ENCODE peak calls at places on chromosomes 7 and 10, in seven cellular contexts. I is iPS DF 6.9, L is mesendoderm, K is osteoblast, Y is IMR-90, C is ovary, V is thoracic aorta. Z is an unnamed sample. For H3K4me1, the result is how much of the 10 kb centered on the place peaks cover.

GRCh38 chr10:47381427-47382379 is 2.4 kb downstream of the ZNF488 start:
- DNase-seq in C (no peak), L (no peak), K (no peak), V (no peak), I (no peak), Y (no peak), Z (no peak)

GRCh38 chr10:132271458-132272011 is 36.2 kb downstream of the STK32C start:
- DNase-seq in I (no peak), K (peak), C (peak), V (no peak), L (no peak), Y (no peak), Z (no peak)

GRCh38 chr7:98309566-98309965 is 28.1 kb downstream of the BRI3 start:
- DNase-seq in L (no peak), C (no peak), V (no peak), I (no peak), Y (no peak), K (peak), Z (no peak)

GRCh38 chr7:101173752-101174244 is 6.3 kb downstream of the NAT16 start:
- DNase-seq in I (no peak), K (peak), Y (no peak), C (no peak), V (no peak), L (peak), Z (peak)

GRCh38 chr7:44244282-44244681 is 43.5 kb downstream of the YKT6 start:
- DNase-seq in V (no peak), I (no peak), Y (no peak), C (no peak), K (no peak), L (peak), Z (peak)

GRCh38 chr7:148335790-148336189 is 254.8 kb upstream of the C7orf33 start:
- DNase-seq in I (no peak), L (peak), K (no peak), C (no peak), V (no peak), Y (no peak), Z (no peak)

GRCh38 chr10:12186324-12186723 is 9.4 kb downstream of the NUDT5 start:
- DNase-seq in V (no peak), C (no peak), K (no peak), Y (no peak), I (no peak), L (no peak), Z (no peak)

GRCh38 chr7:50477640-50478039 is 27.5 kb upstream of the FIGNL1 start:
- DNase-seq in C (no peak), Y (no peak), I (no peak), L (no peak), V (no peak), K (no peak), Z (no peak)

GRCh38 chr7:28123752-28124151 is 56.8 kb downstream of the JAZF1 start:
- DNase-seq in V (no peak), C (no peak), K (no peak), I (no peak), L (no peak), Y (no peak), Z (no peak)

DNA sequence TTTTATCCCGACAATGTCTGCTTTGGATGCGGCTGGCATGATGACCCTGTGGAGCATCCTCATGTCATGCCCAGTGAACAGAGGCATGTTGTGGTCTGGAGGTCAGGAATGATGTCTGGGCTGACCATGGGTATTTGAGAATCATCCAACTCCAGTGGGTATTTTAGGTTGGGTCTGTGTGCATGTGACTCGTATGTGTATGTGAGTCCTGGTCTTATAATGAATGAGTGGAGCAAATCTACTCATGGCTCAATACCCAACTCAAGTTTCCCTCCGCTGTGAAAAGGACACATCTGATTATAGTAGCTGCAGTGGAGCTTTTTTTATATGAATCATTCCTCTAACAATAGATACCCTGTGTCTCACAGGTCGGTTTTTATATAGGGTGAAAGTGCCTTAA is 213.5 kb downstream of the GALNT17 start:
- DNase-seq in I (no peak), Y (no peak), L (no peak), V (no peak), C (no peak), K (no peak), Z (no peak)
- H3K4me3 ChIP-seq in I (no peak), Y (no peak), L (no peak), V (no peak), C (no peak), K (no peak), Z (no peak)

DNA sequence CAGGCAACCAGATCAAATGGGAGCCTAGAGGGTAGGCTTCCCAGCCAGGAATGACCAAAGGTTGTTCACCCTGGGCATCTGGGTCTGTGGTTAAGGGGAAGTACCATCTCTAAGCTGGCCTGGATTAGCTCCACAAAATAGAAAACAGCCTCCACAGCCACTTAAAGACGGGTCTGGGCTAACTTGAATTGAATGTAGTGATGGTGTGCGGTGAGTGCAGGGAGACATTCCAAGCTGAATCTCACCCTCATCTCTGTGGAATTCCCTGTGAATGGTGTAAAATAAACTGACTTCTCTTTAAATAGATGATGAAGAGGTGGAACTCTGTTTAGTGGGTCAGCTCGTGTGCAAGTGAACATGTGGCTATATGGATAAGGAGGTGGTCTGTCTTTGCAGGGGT is 251.0 kb downstream of the DYNC1I1 start:
- DNase-seq in L (no peak), Y (peak), C (no peak), K (no peak), I (no peak), V (no peak), Z (no peak)
- H3K4me1 ChIP-seq in L (under half), Y (under half), C (under half), K (under half), I (under half), V (under half), Z (under half)

GRCh38 chr7:127589901-127590300 is 1.7 kb downstream of the ARF5 start:
- DNase-seq in L (no peak), K (peak), I (no peak), C (no peak), Y (no peak), V (no peak), Z (no peak)
- H3K27ac ChIP-seq in L (no peak), K (no peak), I (no peak), C (no peak), Y (no peak), V (no peak), Z (no peak)

GRCh38 chr10:107732045-107732444 is 567.5 kb upstream of the SORCS1 start:
- DNase-seq in L (no peak), C (no peak), K (no peak), V (no peak), Y (no peak), I (no peak), Z (no peak)
- H3K4me3 ChIP-seq in L (no peak), C (no peak), K (no peak), V (no peak), Y (no peak), I (no peak), Z (no peak)